ENCODE peak calls at places on chromosome 4, in five cellular contexts. U is NCI-H1417 treated with DMSO at 0.1 percent for 48 hours; F is activated CD8-positive, alpha-beta memory T cell treated with anti-CD3 and anti-CD28 coated beads, Interleukin-2, amount 10 ng/mL, durations not matched to agents 7 days and 5 days; J is retinal pigment epithelial cell; C is activated T-cell treated with anti-CD3 and anti-CD28 coated beads, Interleukin-2, amount 50 U/mL, for 72 hours. K is an unnamed sample.

GRCh38 chr4:73341454-73341853 is 62.6 kb upstream of the ALB start:
- DNase-seq in U (peak), F (no peak), J (peak), C (peak), K (peak)

GRCh38 chr4:113411496-113411938 is 350.0 kb downstream of the CAMK2D start:
- DNase-seq in U (no peak), F (no peak), J (peak), C (no peak), K (no peak)

GRCh38 chr4:8582436-8582835 is 2.2 kb downstream of the GPR78 start:
- DNase-seq in U (no peak), F (no peak), J (no peak), C (no peak), K (no peak)

GRCh38 chr4:153729901-153730300 is 29.9 kb downstream of the RNF175 start:
- DNase-seq in U (no peak), F (no peak), J (no peak), C (no peak), K (no peak)

GRCh38 chr4:173530326-173531062 is 465 bp upstream of the HAND2 start:
- DNase-seq in U (no peak), F (peak), J (no peak), C (no peak), K (no peak)

GRCh38 chr4:2721586-2721985 is 34.5 kb downstream of the TNIP2 start:
- DNase-seq in U (no peak), F (no peak), J (no peak), C (no peak), K (no peak)

GRCh38 chr4:170025523-170026252 is 507 bp downstream of the MFAP3L start:
- DNase-seq in U (no peak), F (no peak), J (no peak), C (peak), K (no peak)

GRCh38 chr4:71494539-71494938 is 155.7 kb downstream of the SLC4A4 start:
- DNase-seq in U (no peak), F (no peak), J (no peak), C (no peak), K (no peak)

GRCh38 chr4:19941434-19941833 is 310.3 kb upstream of the SLIT2 start:
- DNase-seq in U (no peak), F (no peak), J (no peak), C (no peak), K (no peak)

GRCh38 chr4:114658179-114658578 is 59.6 kb downstream of the UGT8 start:
- DNase-seq in U (no peak), F (no peak), J (no peak), C (no peak), K (no peak)

GRCh38 chr4:26476545-26476944 is 13.7 kb downstream of the CCKAR start:
- DNase-seq in U (no peak), F (no peak), J (no peak), C (no peak), K (no peak)

GRCh38 chr4:177204126-177204525 is 105.5 kb upstream of the NEIL3 start:
- DNase-seq in U (no peak), F (no peak), J (no peak), C (no peak), K (no peak)

GRCh38 chr4:2511645-2512131 is 24.8 kb upstream of the FAM193A start:
- DNase-seq in U (no peak), F (peak), J (no peak), C (no peak), K (no peak)

GRCh38 chr4:78370625-78371372 is 180.8 kb upstream of the ANXA3 start:
- DNase-seq in U (no peak), F (no peak), J (no peak), C (no peak), K (no peak)

GRCh38 chr4:2094545-2094944 is 35.4 kb downstream of the NAT8L start:
- DNase-seq in U (no peak), F (no peak), J (no peak), C (no peak), K (no peak)

GRCh38 chr4:123809864-123810263 is 413.3 kb downstream of the SPRY1 start:
- DNase-seq in U (no peak), F (no peak), J (no peak), C (no peak), K (no peak)

GRCh38 chr4:142016031-142016430 is 379.6 kb downstream of the IL15 start:
- DNase-seq in U (no peak), F (no peak), J (no peak), C (peak), K (no peak)

GRCh38 chr4:602559-602942 is 22.8 kb upstream of the PDE6B start:
- DNase-seq in U (no peak), F (peak), J (no peak), C (peak), K (peak)

GRCh38 chr4:83639849-83640493 is 104.1 kb downstream of the GPAT3 start:
- DNase-seq in U (peak), F (peak), J (peak), C (peak), K (peak)

GRCh38 chr4:181008164-181008563 is 1235.0 kb upstream of the TENM3 start:
- DNase-seq in U (no peak), F (no peak), J (peak), C (no peak), K (no peak)

GRCh38 chr4:16067515-16067914 is 16.3 kb downstream of the PROM1 start:
- DNase-seq in U (no peak), F (no peak), J (no peak), C (no peak), K (peak)

K was measured in NB4.